ENCODE peak calls at places on chromosomes 2 and 18, in four cellular contexts. T is heart left ventricle, D is lower lobe of right lung, I is fibroblast of lung. L is an unnamed sample.

GRCh38 chr2:49961346-49961745 is 807.0 kb upstream of the FSHR start:
- DNase-seq in T (no peak), D (no peak), I (no peak), L (no peak)

GRCh38 chr2:172082944-172083718 is 2.2 kb upstream of the DLX1 start:
- DNase-seq in T (no peak), D (no peak), I (no peak), L (no peak)

GRCh38 chr2:241887806-241888522 is 18.4 kb downstream of the RTP5 start:
- DNase-seq in T (no peak), D (no peak), I (no peak), L (no peak)

GRCh38 chr2:24359701-24360049 is 661 bp downstream of the ITSN2 start:
- DNase-seq in T (peak), D (peak), I (no peak), L (no peak)

GRCh38 chr2:26018184-26018716 is 15.6 kb upstream of the RAB10 start:
- DNase-seq in T (peak), D (peak), I (peak), L (peak)

GRCh38 chr2:25431604-25432003 is 89.9 kb upstream of the DNMT3A start:
- DNase-seq in T (no peak), D (no peak), I (no peak), L (no peak)

GRCh38 chr2:26346454-26347053 is at the start of gene ADGRF3:
- DNase-seq in T (peak), D (peak), I (peak), L (no peak)

GRCh38 chr2:221780281-221780688 is 208.2 kb upstream of the EPHA4 start:
- DNase-seq in T (no peak), D (no peak), I (peak), L (peak)

GRCh38 chr2:182668671-182669070 is 47.4 kb upstream of the DNAJC10 start:
- DNase-seq in T (no peak), D (no peak), I (peak), L (no peak)

GRCh38 chr2:7467782-7468447 is 550.7 kb downstream of the RNF144A start:
- DNase-seq in T (no peak), D (no peak), I (no peak), L (no peak)

GRCh38 chr2:191612496-191612895 is 65.4 kb upstream of the NABP1 start:
- DNase-seq in T (no peak), D (no peak), I (peak), L (peak)

GRCh38 chr2:139427164-139427563 is 647.0 kb upstream of the NXPH2 start:
- DNase-seq in T (no peak), D (no peak), I (no peak), L (no peak)

GRCh38 chr2:236730393-236730792 is 160.8 kb downstream of the ACKR3 start:
- DNase-seq in T (peak), D (no peak), I (no peak), L (no peak)

DNA sequence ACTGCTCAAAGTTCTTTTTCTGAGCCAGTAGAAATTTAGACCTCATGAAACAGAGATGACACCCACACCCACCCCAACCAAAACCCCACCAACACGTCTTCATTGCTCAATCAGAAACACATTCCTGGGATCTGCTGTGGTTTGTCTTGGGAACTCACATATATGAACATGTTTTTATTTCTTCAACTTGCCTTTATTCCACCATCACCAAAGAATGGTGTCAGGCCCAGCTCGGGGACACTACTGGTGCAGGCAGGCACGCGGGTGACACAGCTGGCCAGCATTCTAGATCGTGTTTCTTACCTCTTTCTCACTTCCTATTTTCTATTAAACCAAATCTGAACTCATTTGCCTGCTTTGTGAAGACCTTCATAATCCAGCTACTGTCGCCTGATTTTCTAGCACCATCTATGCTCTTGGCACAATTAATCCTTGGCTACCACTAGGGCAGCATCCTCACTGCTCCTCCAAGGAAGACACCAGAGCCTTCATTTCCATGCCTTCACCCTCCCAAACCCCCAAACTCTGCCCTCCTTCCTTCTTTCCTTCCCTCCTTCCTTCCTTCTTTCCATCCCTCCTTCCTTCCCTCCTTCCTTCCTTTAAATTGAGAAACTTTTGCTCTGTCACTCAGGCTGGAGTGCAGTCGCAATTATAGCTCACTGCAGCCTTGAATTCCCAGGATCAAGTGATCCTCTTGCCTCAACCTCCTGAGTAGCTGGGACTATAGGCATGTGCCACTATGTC is 157.1 kb downstream of the BCL2 start:
- DNase-seq in T (no peak), D (peak), I (peak), L (no peak)
- TF ChIP-seq CTCF in T (no peak), D (no peak), I (no peak), L (no peak)

DNA sequence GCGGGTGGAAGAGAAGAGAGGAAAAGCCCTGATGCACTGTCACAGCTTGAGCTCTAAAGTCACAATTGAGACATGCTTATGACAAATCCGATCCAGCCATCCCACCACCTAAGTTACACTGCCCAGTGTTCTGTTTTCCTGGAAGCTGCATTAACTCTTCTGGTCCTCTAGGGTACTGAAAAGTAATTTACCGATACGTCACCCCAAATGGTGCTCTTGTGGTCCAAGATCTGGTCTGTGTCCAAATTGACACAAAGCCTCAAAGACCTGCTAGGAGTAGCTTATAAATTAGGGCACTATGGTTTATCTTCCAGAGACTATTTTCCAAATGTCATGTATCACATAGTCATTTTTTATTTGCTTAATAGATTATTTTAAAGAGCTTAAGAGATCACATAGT is 186.7 kb upstream of the ETAA1 start:
- DNase-seq in T (no peak), D (no peak), I (no peak), L (no peak)
- H3K4me3 ChIP-seq in T (no peak), D (no peak), I (no peak), L (no peak)

GRCh38 chr2:160321025-160321424 is 121.0 kb upstream of the ITGB6 start:
- DNase-seq in T (no peak), D (no peak), I (no peak), L (no peak)
- H3K27ac ChIP-seq in T (no peak), D (peak), I (no peak), L (no peak)

DNA sequence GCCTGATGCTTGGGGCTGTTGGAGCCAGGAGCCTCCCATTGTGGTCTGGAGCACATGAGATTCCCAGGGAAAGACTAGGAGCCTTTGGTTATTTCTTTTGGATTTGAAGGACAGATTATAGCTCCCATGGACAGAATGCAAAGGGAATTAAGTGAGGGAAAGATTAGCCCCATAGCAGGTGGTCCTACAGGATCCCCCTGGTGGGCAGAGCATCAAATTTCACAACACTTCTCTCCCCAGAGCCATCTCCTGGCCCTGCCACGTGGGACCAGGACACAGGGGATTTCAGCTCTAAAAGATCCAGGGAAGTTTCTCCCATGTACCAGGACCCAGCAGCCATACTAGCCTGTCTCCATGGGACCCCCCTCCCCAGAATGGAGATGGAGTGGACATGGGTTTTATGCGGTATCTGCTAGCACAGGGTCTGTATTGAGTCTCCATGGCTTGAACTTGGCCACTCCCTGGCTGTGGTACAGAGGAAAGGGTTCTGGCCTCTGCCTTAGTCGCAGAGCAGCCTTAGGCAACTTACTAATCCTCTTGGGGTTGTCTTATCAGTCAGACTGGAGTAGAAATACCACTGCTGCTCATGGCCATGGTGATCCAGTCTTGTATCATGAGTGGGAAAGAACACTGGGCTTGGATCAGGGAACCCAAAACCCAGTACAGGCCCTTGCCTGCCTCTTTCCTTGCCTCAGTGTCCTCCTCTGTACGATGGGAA is 6.8 kb upstream of the PLB1 start:
- DNase-seq in T (no peak), D (no peak), I (no peak), L (no peak)
- TF ChIP-seq CTCF in T (no peak), D (no peak), I (no peak), L (no peak)

GRCh38 chr2:36395866-36396265 is 40.3 kb downstream of the CRIM1 start:
- DNase-seq in T (no peak), D (no peak), I (peak), L (no peak)

GRCh38 chr2:36393738-36394256 is 38.2 kb downstream of the CRIM1 start:
- DNase-seq in T (no peak), D (no peak), I (no peak), L (no peak)

GRCh38 chr2:36397040-36397616 is 41.5 kb downstream of the CRIM1 start:
- DNase-seq in T (no peak), D (no peak), I (no peak), L (no peak)

GRCh38 chr2:36392854-36393253 is 37.3 kb downstream of the CRIM1 start:
- DNase-seq in T (no peak), D (no peak), I (no peak), L (no peak)

GRCh38 chr2:36394804-36395203 is 39.2 kb downstream of the CRIM1 start:
- DNase-seq in T (no peak), D (no peak), I (no peak), L (no peak)
- H3K4me3 ChIP-seq in T (no peak), D (peak), I (no peak), L (no peak)

DNA sequence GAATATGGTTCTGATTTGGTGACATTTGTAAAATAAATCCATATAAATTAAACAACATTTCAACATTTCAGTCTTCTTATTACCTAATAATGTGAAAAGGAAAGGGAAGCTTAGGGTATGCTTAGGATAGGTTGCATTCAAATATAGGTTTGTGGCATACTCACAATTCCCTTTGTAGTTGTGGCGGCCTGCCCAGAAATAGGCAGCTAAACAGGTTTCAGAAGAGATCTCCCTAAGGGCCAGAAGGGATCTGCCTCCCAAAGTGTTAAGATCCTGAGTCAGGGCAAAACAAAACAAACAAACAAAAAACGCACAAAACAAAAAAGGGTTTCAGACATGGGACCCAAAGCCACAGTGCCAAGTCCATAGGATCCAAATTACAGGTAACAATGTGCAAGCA is 41.4 kb upstream of the TCF7L1 start:
- DNase-seq in T (no peak), D (no peak), I (no peak), L (no peak)
- H3K27ac ChIP-seq in T (no peak), D (no peak), I (no peak), L (no peak)